ENCODE peak calls at places on chromosome 22, in six cellular contexts. A is adrenal gland, D is left ventricle myocardium inferior, C is sigmoid colon, U is PC-9, V is aorta. Q is an unnamed sample.

GRCh38 chr22:50548046-50548912 is 2.6 kb downstream of the KLHDC7B start:
- DNase-seq in A (no peak), D (no peak), C (no peak), U (no peak), V (no peak), Q (peak)

GRCh38 chr22:24878969-24879368 is 67.5 kb downstream of the LHFPL7 start:
- DNase-seq in A (no peak), D (no peak), C (no peak), U (no peak), V (no peak), Q (no peak)

GRCh38 chr22:50627452-50627913 is 469 bp downstream of the ARSA start:
- DNase-seq in A (no peak), D (no peak), C (peak), U (peak), V (peak), Q (no peak)

GRCh38 chr22:48975252-48975780 is 852.4 kb downstream of the BRD1 start:
- DNase-seq in A (no peak), D (no peak), C (no peak), U (no peak), V (peak), Q (no peak)

GRCh38 chr22:17774206-17774927 is at the start of gene BID:
- DNase-seq in A (no peak), D (peak), C (no peak), U (no peak), V (peak), Q (peak)

GRCh38 chr22:41862530-41863266 is 29.8 kb downstream of the SREBF2 start:
- DNase-seq in A (no peak), D (no peak), C (no peak), U (peak), V (no peak), Q (no peak)

GRCh38 chr22:33476716-33477115 is 418.5 kb upstream of the SYN3 start:
- DNase-seq in A (peak), D (no peak), C (no peak), U (peak), V (no peak), Q (no peak)

GRCh38 chr22:26592368-26593015 is 2.6 kb upstream of the TPST2 start:
- DNase-seq in A (no peak), D (no peak), C (no peak), U (no peak), V (no peak), Q (no peak)

GRCh38 chr22:25120761-25121212 is 78.9 kb upstream of the CRYBB3 start:
- DNase-seq in A (peak), D (no peak), C (no peak), U (no peak), V (no peak), Q (peak)

DNA sequence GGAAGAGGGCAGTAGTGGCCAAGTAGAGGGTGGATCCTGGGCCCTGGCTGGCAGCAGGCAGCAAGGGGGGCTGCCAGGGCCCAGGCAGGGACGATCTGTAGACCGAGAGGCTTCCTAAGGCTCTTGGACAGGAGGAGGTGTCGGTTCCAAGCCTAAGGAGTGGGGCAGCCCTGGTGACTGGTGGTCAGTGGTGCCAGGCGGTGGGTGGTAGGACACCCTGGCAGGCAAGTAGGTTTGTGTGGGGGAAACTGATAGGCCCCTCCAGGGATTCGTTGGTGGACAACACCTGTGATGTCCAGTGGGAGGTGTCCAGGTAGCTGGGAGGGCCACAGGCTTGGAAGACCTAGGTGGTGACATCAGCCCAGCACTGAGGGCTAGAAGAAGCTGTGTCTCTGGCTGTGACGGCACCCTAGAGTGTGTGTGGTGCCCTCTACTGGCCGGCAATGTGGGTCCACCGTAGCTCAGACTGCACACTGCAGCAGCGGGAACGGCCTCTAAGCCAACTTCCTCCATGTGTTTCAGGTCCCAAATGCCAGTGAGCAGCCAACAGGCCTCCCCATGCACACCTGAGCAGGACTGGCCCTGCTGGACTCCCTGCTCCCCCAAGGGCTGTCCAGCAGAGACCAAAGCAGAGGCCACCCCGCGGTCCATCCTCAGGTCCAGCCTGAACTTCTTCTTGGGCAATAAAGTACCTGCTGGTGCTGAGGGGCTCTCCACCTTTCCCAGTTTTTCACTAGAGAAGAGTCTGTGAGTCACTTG is 9.4 kb upstream of the SAMM50 start:
- DNase-seq in A (peak), D (peak), C (no peak), U (no peak), V (peak), Q (peak)
- H3K27ac ChIP-seq in A (no peak), D (no peak), C (no peak), U (no peak), V (no peak), Q (no peak)

DNA sequence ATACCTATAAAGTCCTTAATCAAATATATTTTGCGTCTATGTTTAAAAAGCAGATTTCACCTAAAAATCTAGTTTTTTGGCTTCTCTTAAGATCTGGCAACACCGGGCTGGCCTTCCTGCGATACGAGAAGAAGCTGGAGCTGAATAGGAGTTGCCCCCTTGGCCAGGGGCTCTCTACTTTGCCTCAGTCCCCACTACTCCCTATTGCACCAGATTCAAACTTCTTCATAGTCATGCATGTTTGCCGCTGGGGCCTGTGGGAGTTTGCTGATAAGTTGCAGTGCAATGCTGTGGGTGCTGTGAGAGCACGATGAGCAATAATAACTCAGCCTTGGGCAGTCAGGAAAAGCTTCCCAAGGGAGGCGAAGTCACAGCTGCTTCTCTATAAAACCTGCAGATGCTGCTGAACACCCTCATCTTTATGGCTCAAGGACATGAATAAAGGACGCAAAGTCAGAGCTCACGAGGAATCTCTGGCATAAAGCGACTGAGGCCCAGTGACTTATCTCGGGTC is 15.2 kb upstream of the EIF3D start:
- DNase-seq in A (no peak), D (no peak), C (no peak), U (no peak), V (no peak), Q (no peak)
- H3K27ac ChIP-seq in A (no peak), D (no peak), C (no peak), U (no peak), V (no peak), Q (no peak)

GRCh38 chr22:39291501-39291900 is 27.9 kb downstream of the RPL3 start:
- DNase-seq in A (no peak), D (no peak), C (no peak), U (no peak), V (no peak), Q (no peak)
- H3K27ac ChIP-seq in A (no peak), D (peak), C (peak), U (peak), V (no peak), Q (peak)

DNA sequence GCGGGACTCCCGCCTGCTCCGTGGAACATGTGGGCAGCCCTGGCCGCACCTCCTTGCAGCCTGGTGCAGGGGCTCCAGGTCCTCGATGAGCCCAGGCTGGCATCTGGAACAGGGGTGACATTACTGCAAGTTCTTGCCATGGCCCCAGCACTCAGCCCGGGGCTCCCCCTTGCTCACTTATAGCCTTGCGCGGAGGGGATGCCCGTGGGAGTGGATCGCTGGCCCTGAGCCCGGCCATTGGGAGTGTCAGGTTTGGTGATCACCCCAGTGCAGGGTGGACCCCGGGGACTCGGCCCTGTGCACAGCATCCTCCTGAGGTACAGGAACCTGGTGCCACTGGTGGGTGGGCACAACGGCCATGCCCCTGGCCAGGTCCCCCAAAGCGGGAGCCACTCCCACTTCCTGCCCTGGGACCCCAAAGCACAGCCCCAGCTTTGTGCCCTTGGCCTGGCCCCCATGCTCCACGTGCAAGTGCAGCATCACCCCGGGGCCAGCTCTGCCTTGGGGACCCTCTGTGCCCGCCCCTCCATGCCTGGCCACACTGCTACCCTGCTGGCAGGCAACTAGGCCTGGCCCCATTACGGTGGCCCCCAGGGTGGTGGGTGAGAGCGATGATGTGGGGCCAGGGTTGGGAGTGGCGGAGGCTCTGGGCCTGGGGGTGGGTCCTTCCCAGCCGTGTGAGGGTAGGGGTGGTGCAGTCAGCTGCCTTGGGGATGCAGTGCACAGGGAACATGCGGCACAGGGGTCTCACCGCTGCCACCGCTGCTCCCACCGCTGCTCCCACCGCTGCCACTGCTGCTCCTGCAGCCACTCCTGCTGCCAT is 439.8 kb downstream of the TBC1D22A start:
- DNase-seq in A (no peak), D (no peak), C (peak), U (no peak), V (peak), Q (no peak)
- H3K27ac ChIP-seq in A (no peak), D (no peak), C (no peak), U (no peak), V (no peak), Q (no peak)